ENCODE peak calls at places on chromosome 21, in four cellular contexts. U is CD4-positive, alpha-beta memory T cell; B is IMR-90; K is T1000. N is an unnamed sample.

GRCh38 chr21:18832950-18833349 is 429.4 kb upstream of the TMPRSS15 start:
- DNase-seq in U (no peak), B (no peak), K (no peak), N (peak; percentile 31)

GRCh38 chr21:31683029-31683428 is 23.5 kb downstream of the SOD1 start:
- DNase-seq in U (no peak), B (no peak), K (no peak), N (no peak)

GRCh38 chr21:37226356-37226920 is 40.7 kb downstream of the VPS26C start:
- DNase-seq in U (no peak), B (no peak), K (no peak), N (no peak)

GRCh38 chr21:38422067-38422466 is 76.2 kb downstream of the ERG start:
- DNase-seq in U (no peak), B (no peak), K (no peak), N (no peak)

GRCh38 chr21:34771512-34772028 is 102.8 kb downstream of the CLIC6 start:
- DNase-seq in U (no peak), B (peak; percentile 81), K (no peak), N (peak; percentile 38)

GRCh38 chr21:34544032-34544496 is 32.1 kb upstream of the KCNE1 start:
- DNase-seq in U (peak; percentile 30), B (peak; percentile 75), K (peak; percentile 33), N (peak; percentile 64)

GRCh38 chr21:46057710-46058241 is 40.1 kb upstream of the COL6A2 start:
- DNase-seq in U (no peak), B (no peak), K (no peak), N (no peak)

GRCh38 chr21:33643658-33644311 is 1.5 kb downstream of the ITSN1 start:
- DNase-seq in U (no peak), B (no peak), K (no peak), N (peak; percentile 23)

GRCh38 chr21:16124397-16125130 is 394.8 kb downstream of the USP25 start:
- DNase-seq in U (no peak), B (peak; percentile 89), K (no peak), N (peak; percentile 82)

GRCh38 chr21:45105906-45106485 is 31.6 kb downstream of the ADARB1 start:
- DNase-seq in U (no peak), B (no peak), K (no peak), N (no peak)

GRCh38 chr21:31266241-31266640 is 77.8 kb downstream of the TIAM1 start:
- DNase-seq in U (no peak), B (no peak), K (no peak), N (no peak)

GRCh38 chr21:44414291-44415072 is 40.8 kb upstream of the LRRC3 start:
- DNase-seq in U (no peak), B (no peak), K (no peak), N (no peak)

GRCh38 chr21:31798842-31799691 is 67.1 kb upstream of the SCAF4 start:
- DNase-seq in U (no peak), B (peak; percentile 22), K (no peak), N (no peak)

GRCh38 chr21:15631342-15631741 is 98.4 kb upstream of the USP25 start:
- DNase-seq in U (no peak), B (peak; percentile 71), K (no peak), N (peak; percentile 62)

GRCh38 chr21:44312716-44313115 is 12.9 kb downstream of the PFKL start:
- DNase-seq in U (no peak), B (no peak), K (no peak), N (no peak)

N was measured in HFFc6.